ENCODE peak calls at places on chromosomes 2 and 18, in seven cellular contexts. One of them, this sample, is unnamed.

GRCh38 chr2:105737980-105738657 is 6.6 kb upstream of the NCK2 start:
- DNase-seq in BJ: no peak
- DNase-seq in pancreas: no peak
- DNase-seq in endothelial cell of umbilical vein: no peak
- DNase-seq in esophagus squamous epithelium: no peak
- DNase-seq in neural progenitor cell: no peak
- DNase-seq in bronchial epithelial cell: peak; percentile 63
- DNase-seq in this sample: no peak

GRCh38 chr18:1513519-1513918 is 608.8 kb downstream of the ADCYAP1 start:
- DNase-seq in neural progenitor cell: no peak
- DNase-seq in pancreas: no peak
- DNase-seq in BJ: no peak
- DNase-seq in endothelial cell of umbilical vein: no peak
- DNase-seq in bronchial epithelial cell: no peak
- DNase-seq in esophagus squamous epithelium: no peak
- DNase-seq in this sample: no peak

GRCh38 chr18:61637319-61637718 is 255.5 kb downstream of the RNF152 start:
- DNase-seq in neural progenitor cell: peak; percentile 73
- DNase-seq in pancreas: peak; percentile 57
- DNase-seq in BJ: no peak
- DNase-seq in endothelial cell of umbilical vein: no peak
- DNase-seq in esophagus squamous epithelium: no peak
- DNase-seq in bronchial epithelial cell: no peak
- DNase-seq in this sample: peak; percentile 79

GRCh38 chr2:66890286-66890812 is 455.4 kb downstream of the MEIS1 start:
- DNase-seq in BJ: no peak
- DNase-seq in pancreas: no peak
- DNase-seq in bronchial epithelial cell: no peak
- DNase-seq in esophagus squamous epithelium: no peak
- DNase-seq in neural progenitor cell: no peak
- DNase-seq in endothelial cell of umbilical vein: peak; percentile 24
- DNase-seq in this sample: no peak

GRCh38 chr2:238379096-238379810 is 47.5 kb upstream of the ASB1 start:
- DNase-seq in esophagus squamous epithelium: no peak
- DNase-seq in endothelial cell of umbilical vein: peak; percentile 62
- DNase-seq in pancreas: no peak
- DNase-seq in bronchial epithelial cell: peak; percentile 60
- DNase-seq in neural progenitor cell: no peak
- DNase-seq in BJ: no peak
- DNase-seq in this sample: no peak

GRCh38 chr2:69810550-69810949 is 18.9 kb upstream of the GMCL1 start:
- DNase-seq in neural progenitor cell: no peak
- DNase-seq in pancreas: no peak
- DNase-seq in bronchial epithelial cell: no peak
- DNase-seq in BJ: no peak
- DNase-seq in esophagus squamous epithelium: no peak
- DNase-seq in endothelial cell of umbilical vein: no peak
- DNase-seq in this sample: no peak

GRCh38 chr2:30867385-30867784 is 60.1 kb upstream of the CAPN13 start:
- DNase-seq in esophagus squamous epithelium: no peak
- DNase-seq in neural progenitor cell: no peak
- DNase-seq in endothelial cell of umbilical vein: no peak
- DNase-seq in pancreas: no peak
- DNase-seq in bronchial epithelial cell: peak; percentile 42
- DNase-seq in BJ: no peak
- DNase-seq in this sample: no peak

GRCh38 chr2:193778293-193778692 is 1583.6 kb upstream of the TMEFF2 start:
- DNase-seq in BJ: no peak
- DNase-seq in pancreas: no peak
- DNase-seq in endothelial cell of umbilical vein: no peak
- DNase-seq in bronchial epithelial cell: no peak
- DNase-seq in esophagus squamous epithelium: no peak
- DNase-seq in neural progenitor cell: no peak
- DNase-seq in this sample: no peak

GRCh38 chr2:85326406-85326945 is 1.3 kb downstream of the TGOLN2 start:
- DNase-seq in esophagus squamous epithelium: no peak
- DNase-seq in neural progenitor cell: no peak
- DNase-seq in BJ: no peak
- DNase-seq in endothelial cell of umbilical vein: peak; percentile 49
- DNase-seq in bronchial epithelial cell: peak; percentile 33
- DNase-seq in pancreas: no peak
- DNase-seq in this sample: peak; percentile 74

GRCh38 chr2:4135765-4136164 is 432.4 kb downstream of the DCDC2C start:
- DNase-seq in endothelial cell of umbilical vein: no peak
- DNase-seq in esophagus squamous epithelium: no peak
- DNase-seq in neural progenitor cell: no peak
- DNase-seq in pancreas: no peak
- DNase-seq in BJ: no peak
- DNase-seq in bronchial epithelial cell: no peak
- DNase-seq in this sample: no peak

GRCh38 chr2:129936334-129936934 is 43.0 kb upstream of the RAB6C start:
- DNase-seq in bronchial epithelial cell: peak; percentile 39
- DNase-seq in BJ: no peak
- DNase-seq in neural progenitor cell: peak; percentile 75
- DNase-seq in pancreas: no peak
- DNase-seq in esophagus squamous epithelium: no peak
- DNase-seq in endothelial cell of umbilical vein: no peak
- DNase-seq in this sample: peak; percentile 79

GRCh38 chr18:63963610-63964256 is 6.1 kb upstream of the SERPINB8 start:
- DNase-seq in endothelial cell of umbilical vein: peak; percentile 57
- DNase-seq in bronchial epithelial cell: peak; percentile 71
- DNase-seq in pancreas: no peak
- DNase-seq in esophagus squamous epithelium: no peak
- DNase-seq in BJ: no peak
- DNase-seq in neural progenitor cell: peak; percentile 65
- DNase-seq in this sample: peak; percentile 38

GRCh38 chr18:36850527-36851201 is 21.7 kb downstream of the KIAA1328 start:
- DNase-seq in esophagus squamous epithelium: no peak
- DNase-seq in neural progenitor cell: no peak
- DNase-seq in BJ: peak; percentile 75
- DNase-seq in pancreas: no peak
- DNase-seq in endothelial cell of umbilical vein: peak; percentile 61
- DNase-seq in bronchial epithelial cell: peak; percentile 93
- DNase-seq in this sample: no peak

GRCh38 chr2:226023383-226023782 is 623.9 kb downstream of the NYAP2 start:
- DNase-seq in bronchial epithelial cell: no peak
- DNase-seq in pancreas: no peak
- DNase-seq in esophagus squamous epithelium: no peak
- DNase-seq in neural progenitor cell: peak; percentile 11
- DNase-seq in endothelial cell of umbilical vein: no peak
- DNase-seq in BJ: no peak
- DNase-seq in this sample: no peak
- TF ChIP-seq CTCF in bronchial epithelial cell: no peak
- TF ChIP-seq CTCF in pancreas: no peak
- TF ChIP-seq CTCF in esophagus squamous epithelium: no peak
- TF ChIP-seq CTCF in neural progenitor cell: peak; percentile 28
- TF ChIP-seq CTCF in endothelial cell of umbilical vein: no peak
- TF ChIP-seq CTCF in BJ: no peak
- TF ChIP-seq CTCF in this sample: no peak

DNA sequence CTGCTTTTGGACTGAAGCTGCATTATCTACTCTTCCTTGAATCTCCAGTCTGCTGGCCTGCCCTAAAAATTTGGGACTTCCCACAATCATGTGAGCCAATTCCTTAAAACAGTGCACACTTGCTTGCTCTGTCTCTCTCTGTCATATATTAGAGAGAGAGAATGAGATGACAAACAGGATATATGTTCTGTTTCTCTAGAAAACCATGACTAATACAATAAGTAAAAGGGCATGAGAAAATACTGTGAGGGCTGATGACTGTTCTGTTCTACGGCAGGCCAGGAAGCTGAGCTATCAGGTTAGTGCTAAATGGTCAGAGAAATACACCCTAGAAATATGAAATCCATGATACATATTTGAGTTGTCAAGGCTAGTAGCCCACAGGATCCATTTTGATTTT is 1896.8 kb upstream of the CELF4 start:
- DNase-seq in esophagus squamous epithelium: no peak
- DNase-seq in neural progenitor cell: no peak
- DNase-seq in bronchial epithelial cell: peak; percentile 87
- DNase-seq in endothelial cell of umbilical vein: peak; percentile 89
- DNase-seq in pancreas: no peak
- DNase-seq in BJ: no peak
- DNase-seq in this sample: no peak
- H3K36me3 ChIP-seq in esophagus squamous epithelium: no peaks in the 10 kb centered on the region
- H3K36me3 ChIP-seq in neural progenitor cell: no peaks in the 10 kb centered on the region
- H3K36me3 ChIP-seq in bronchial epithelial cell: no peaks in the 10 kb centered on the region
- H3K36me3 ChIP-seq in endothelial cell of umbilical vein: no peaks in the 10 kb centered on the region
- H3K36me3 ChIP-seq in pancreas: no peaks in the 10 kb centered on the region
- H3K36me3 ChIP-seq in BJ: no peaks in the 10 kb centered on the region
- H3K36me3 ChIP-seq in this sample: no peaks in the 10 kb centered on the region

DNA sequence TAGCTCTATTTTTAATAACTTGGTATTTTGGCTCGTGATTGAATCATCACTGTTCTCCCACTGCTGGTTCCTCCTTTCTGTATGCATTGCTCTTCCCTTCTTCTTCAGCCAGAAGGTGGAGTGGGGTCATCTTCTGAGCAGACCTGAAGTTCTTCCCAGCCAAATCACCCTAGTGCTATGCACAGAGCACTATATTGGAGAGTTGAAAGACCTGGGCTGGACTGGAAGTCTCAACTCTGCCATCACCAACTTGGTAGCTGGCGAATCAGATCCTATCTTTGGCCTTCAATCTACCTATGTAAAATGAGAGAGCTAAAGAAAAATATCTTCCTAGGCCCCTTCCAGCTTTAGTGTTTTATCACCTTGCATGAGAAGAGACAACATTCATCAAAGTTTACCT is 54.2 kb downstream of the CPO start:
- DNase-seq in BJ: no peak
- DNase-seq in pancreas: no peak
- DNase-seq in neural progenitor cell: no peak
- DNase-seq in esophagus squamous epithelium: no peak
- DNase-seq in endothelial cell of umbilical vein: no peak
- DNase-seq in bronchial epithelial cell: no peak
- DNase-seq in this sample: no peak
- TF ChIP-seq CTCF in BJ: no peak
- TF ChIP-seq CTCF in pancreas: no peak
- TF ChIP-seq CTCF in neural progenitor cell: no peak
- TF ChIP-seq CTCF in esophagus squamous epithelium: no peak
- TF ChIP-seq CTCF in endothelial cell of umbilical vein: no peak
- TF ChIP-seq CTCF in bronchial epithelial cell: no peak
- TF ChIP-seq CTCF in this sample: no peak

DNA sequence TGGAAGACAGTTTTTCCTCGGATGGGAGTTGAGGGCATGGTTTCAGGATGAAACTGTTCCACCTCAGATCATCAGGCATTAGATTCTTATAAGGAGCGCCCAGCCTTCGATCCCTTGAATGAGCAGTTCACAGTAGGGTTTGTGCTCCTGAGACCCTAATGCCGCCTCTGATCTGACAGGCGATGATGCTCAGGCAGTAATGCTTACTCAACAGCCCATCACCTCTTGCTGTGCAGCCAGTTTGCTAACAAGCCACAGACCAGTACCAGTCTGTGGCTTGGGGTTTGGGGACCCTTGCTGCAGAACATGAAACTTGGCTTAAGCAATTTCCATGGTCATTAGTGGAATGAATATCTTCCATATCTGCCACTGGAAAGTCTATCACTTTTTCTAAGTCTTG is 56.4 kb downstream of the GORASP2 start:
- DNase-seq in BJ: no peak
- DNase-seq in neural progenitor cell: no peak
- DNase-seq in bronchial epithelial cell: no peak
- DNase-seq in pancreas: no peak
- DNase-seq in endothelial cell of umbilical vein: no peak
- DNase-seq in esophagus squamous epithelium: no peak
- DNase-seq in this sample: no peak
- H3K36me3 ChIP-seq in BJ: no peaks in the 10 kb centered on the region
- H3K36me3 ChIP-seq in neural progenitor cell: no peaks in the 10 kb centered on the region
- H3K36me3 ChIP-seq in bronchial epithelial cell: no peaks in the 10 kb centered on the region
- H3K36me3 ChIP-seq in pancreas: no peaks in the 10 kb centered on the region
- H3K36me3 ChIP-seq in endothelial cell of umbilical vein: no peaks in the 10 kb centered on the region
- H3K36me3 ChIP-seq in esophagus squamous epithelium: no peaks in the 10 kb centered on the region
- H3K36me3 ChIP-seq in this sample: no peaks in the 10 kb centered on the region

GRCh38 chr18:77055429-77056310 is 76.9 kb downstream of the MBP start:
- DNase-seq in esophagus squamous epithelium: no peak
- DNase-seq in bronchial epithelial cell: no peak
- DNase-seq in endothelial cell of umbilical vein: no peak
- DNase-seq in pancreas: no peak
- DNase-seq in BJ: no peak
- DNase-seq in neural progenitor cell: no peak
- DNase-seq in this sample: peak; percentile 81
- TF ChIP-seq CTCF in esophagus squamous epithelium: no peak
- TF ChIP-seq CTCF in bronchial epithelial cell: no peak
- TF ChIP-seq CTCF in endothelial cell of umbilical vein: no peak
- TF ChIP-seq CTCF in pancreas: no peak
- TF ChIP-seq CTCF in BJ: no peak
- TF ChIP-seq CTCF in neural progenitor cell: no peak
- TF ChIP-seq CTCF in this sample: no peak

GRCh38 chr2:127945281-127945680 is 59.5 kb upstream of the AMMECR1L start:
- DNase-seq in bronchial epithelial cell: no peak
- DNase-seq in esophagus squamous epithelium: no peak
- DNase-seq in BJ: no peak
- DNase-seq in endothelial cell of umbilical vein: peak; percentile 11
- DNase-seq in neural progenitor cell: no peak
- DNase-seq in pancreas: no peak
- DNase-seq in this sample: no peak

GRCh38 chr2:127941461-127941860 is 55.7 kb upstream of the AMMECR1L start:
- DNase-seq in neural progenitor cell: no peak
- DNase-seq in bronchial epithelial cell: no peak
- DNase-seq in pancreas: no peak
- DNase-seq in BJ: no peak
- DNase-seq in esophagus squamous epithelium: no peak
- DNase-seq in endothelial cell of umbilical vein: no peak
- DNase-seq in this sample: no peak

GRCh38 chr2:127940641-127941040 is 54.9 kb upstream of the AMMECR1L start:
- DNase-seq in neural progenitor cell: no peak
- DNase-seq in esophagus squamous epithelium: no peak
- DNase-seq in pancreas: no peak
- DNase-seq in BJ: no peak
- DNase-seq in endothelial cell of umbilical vein: no peak
- DNase-seq in bronchial epithelial cell: no peak
- DNase-seq in this sample: no peak

GRCh38 chr2:127942002-127942401 is 56.2 kb upstream of the AMMECR1L start:
- DNase-seq in endothelial cell of umbilical vein: no peak
- DNase-seq in esophagus squamous epithelium: no peak
- DNase-seq in BJ: no peak
- DNase-seq in pancreas: no peak
- DNase-seq in bronchial epithelial cell: no peak
- DNase-seq in neural progenitor cell: no peak
- DNase-seq in this sample: no peak

DNA sequence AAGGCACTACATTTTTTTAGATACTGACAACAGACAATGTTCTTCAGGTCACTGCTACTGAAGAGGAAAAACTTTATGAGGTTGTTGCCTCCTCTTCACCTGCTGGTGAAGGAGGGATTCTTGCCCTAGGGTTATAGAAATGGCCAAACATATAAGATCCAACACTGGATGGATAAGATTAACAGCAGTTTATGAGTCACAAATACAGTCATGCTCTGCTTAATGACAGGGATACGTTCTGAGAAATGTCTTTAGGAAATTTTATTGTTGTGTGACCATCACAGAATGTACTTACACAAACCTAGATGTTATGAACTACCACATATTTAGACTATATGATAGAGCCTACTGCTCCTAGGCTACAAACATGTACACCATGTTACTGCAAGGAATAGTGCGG is 57.4 kb upstream of the AMMECR1L start:
- DNase-seq in neural progenitor cell: no peak
- DNase-seq in pancreas: no peak
- DNase-seq in bronchial epithelial cell: peak; percentile 10
- DNase-seq in endothelial cell of umbilical vein: no peak
- DNase-seq in esophagus squamous epithelium: no peak
- DNase-seq in BJ: no peak
- DNase-seq in this sample: no peak
- H3K36me3 ChIP-seq in neural progenitor cell: peaks cover 18% of the 10 kb centered on the region
- H3K36me3 ChIP-seq in pancreas: peaks cover 51% of the 10 kb centered on the region
- H3K36me3 ChIP-seq in bronchial epithelial cell: peaks cover 12% of the 10 kb centered on the region
- H3K36me3 ChIP-seq in endothelial cell of umbilical vein: peaks cover 19% of the 10 kb centered on the region
- H3K36me3 ChIP-seq in esophagus squamous epithelium: peaks cover 9% of the 10 kb centered on the region
- H3K36me3 ChIP-seq in BJ: peaks cover 8% of the 10 kb centered on the region
- H3K36me3 ChIP-seq in this sample: peaks cover 74% of the 10 kb centered on the region

This sample was measured in Peyer's patch.